ENCODE peak calls at places on chromosomes 13 and 19, in five cellular contexts. P is heart left ventricle, D is IMR-90, C is stomach, M is thyroid gland. R is an unnamed sample.

GRCh38 chr13:74305876-74306275 is 171.7 kb upstream of the KLF12 start:
- DNase-seq in M (no peak), P (no peak), D (no peak), C (no peak), R (no peak)

GRCh38 chr19:18322318-18322758 is 538 bp downstream of the LSM4 start:
- DNase-seq in C (peak), D (peak), P (peak), M (peak), R (peak)

GRCh38 chr13:41206467-41206866 is 12.1 kb upstream of the KBTBD7 start:
- DNase-seq in M (no peak), D (no peak), C (no peak), P (no peak), R (no peak)

GRCh38 chr19:13887039-13887438 is 10.1 kb downstream of the NANOS3 start:
- DNase-seq in P (no peak), C (peak), D (no peak), M (no peak), R (no peak)

GRCh38 chr13:23433171-23434153 is at the start of gene SACS:
- DNase-seq in M (peak), C (no peak), D (peak), P (no peak), R (no peak)

GRCh38 chr19:15200575-15201364 is at the start of gene NOTCH3:
- DNase-seq in C (no peak), D (no peak), P (peak), M (peak), R (no peak)

GRCh38 chr13:76836311-76836710 is 49.9 kb downstream of the KCTD12 start:
- DNase-seq in M (no peak), D (peak), P (no peak), C (no peak), R (no peak)

GRCh38 chr19:55641376-55642152 is 762 bp downstream of the ZNF580 start:
- DNase-seq in M (no peak), D (peak), P (no peak), C (no peak), R (peak)

GRCh38 chr13:20904908-20905307 is 2.4 kb upstream of the XPO4 start:
- DNase-seq in M (no peak), C (no peak), P (no peak), D (no peak), R (no peak)

GRCh38 chr19:19381007-19381926 is 24.2 kb upstream of the GATAD2A start:
- DNase-seq in D (no peak), P (no peak), M (no peak), C (peak), R (no peak)

GRCh38 chr13:49936943-49937273 is 768 bp upstream of the SPRYD7 start:
- DNase-seq in C (no peak), M (no peak), D (no peak), P (no peak), R (no peak)

GRCh38 chr19:35459414-35460082 is 11.5 kb downstream of the FFAR2 start:
- DNase-seq in M (peak), C (peak), D (no peak), P (no peak), R (peak)

GRCh38 chr13:30576528-30576927 is 41.2 kb upstream of the USPL1 start:
- DNase-seq in M (peak), D (peak), P (peak), C (no peak), R (no peak)

GRCh38 chr19:35059006-35059798 is 17.7 kb downstream of the HPN start:
- DNase-seq in C (no peak), P (no peak), M (no peak), D (no peak), R (no peak)

GRCh38 chr19:10915511-10916091 is 12.8 kb downstream of the YIPF2 start:
- DNase-seq in M (no peak), D (peak), P (no peak), C (peak), R (no peak)

GRCh38 chr19:5128251-5128931 is 159.5 kb downstream of the KDM4B start:
- DNase-seq in C (peak), M (peak), D (peak), P (peak), R (no peak)

GRCh38 chr19:40241809-40242384 is 15.4 kb upstream of the CCNP start:
- DNase-seq in C (no peak), M (no peak), D (no peak), P (peak), R (no peak)

GRCh38 chr19:4575267-4575793 is 15.8 kb upstream of the SEMA6B start:
- DNase-seq in C (no peak), M (peak), D (peak), P (peak), R (no peak)

GRCh38 chr19:15437355-15438123 is 12.2 kb downstream of the WIZ start:
- DNase-seq in P (no peak), C (peak), D (peak), M (no peak), R (no peak)

GRCh38 chr13:99559560-99559959 is 58.3 kb downstream of the TM9SF2 start:
- DNase-seq in M (no peak), P (no peak), D (no peak), C (no peak), R (no peak)

GRCh38 chr19:46226438-46226973 is 3.0 kb upstream of the IGFL1 start:
- DNase-seq in P (no peak), C (no peak), M (no peak), D (no peak), R (no peak)

GRCh38 chr19:40948580-40949299 is 42.3 kb upstream of the CYP2B6 start:
- DNase-seq in M (no peak), C (no peak), P (no peak), D (no peak), R (no peak)

GRCh38 chr13:28318418-28318995 is 176.4 kb downstream of the FLT1 start:
- DNase-seq in C (no peak), P (no peak), M (no peak), D (no peak), R (no peak)

GRCh38 chr13:53612200-53612599 is 583.6 kb downstream of the OLFM4 start:
- DNase-seq in P (no peak), C (no peak), M (no peak), D (no peak), R (no peak)

GRCh38 chr13:46165485-46166220 is 16.3 kb downstream of the LCP1 start:
- DNase-seq in D (no peak), P (no peak), C (no peak), M (no peak), R (no peak)

GRCh38 chr19:48713041-48713863 is 6.3 kb downstream of the MAMSTR start:
- DNase-seq in D (peak), P (peak), C (no peak), M (no peak), R (no peak)

GRCh38 chr13:70183041-70183440 is 74.8 kb upstream of the KLHL1 start:
- DNase-seq in D (no peak), P (no peak), C (no peak), M (no peak), R (no peak)

GRCh38 chr13:21849323-21849722 is 178.4 kb downstream of the FGF9 start:
- DNase-seq in M (no peak), P (no peak), C (no peak), D (peak), R (no peak)

GRCh38 chr19:21328402-21328801 is 808 bp downstream of the ZNF708 start:
- DNase-seq in M (no peak), P (no peak), D (no peak), C (no peak), R (no peak)

GRCh38 chr13:39501711-39502324 is 101.2 kb downstream of the LHFPL6 start:
- DNase-seq in C (no peak), P (peak), D (no peak), M (no peak), R (no peak)

GRCh38 chr19:46890423-46891170 is 29.8 kb downstream of the ARHGAP35 start:
- DNase-seq in D (peak), P (no peak), C (no peak), M (no peak), R (no peak)

GRCh38 chr19:47176627-47177090 is 46.0 kb downstream of the SAE1 start:
- DNase-seq in C (no peak), M (no peak), P (no peak), D (peak), R (peak)

GRCh38 chr19:19738564-19738963 is 5.7 kb upstream of the ZNF14 start:
- DNase-seq in P (no peak), M (no peak), D (no peak), C (no peak), R (no peak)

GRCh38 chr19:13859361-13859880 is 17.5 kb upstream of the NANOS3 start:
- DNase-seq in C (no peak), P (no peak), D (peak), M (no peak), R (no peak)

GRCh38 chr13:29457299-29457698 is 138.2 kb downstream of the SLC7A1 start:
- DNase-seq in P (no peak), C (no peak), M (no peak), D (peak), R (no peak)

GRCh38 chr13:78404961-78405360 is 198.4 kb downstream of the POU4F1 start:
- DNase-seq in C (no peak), D (no peak), M (no peak), P (no peak), R (no peak)

GRCh38 chr19:10961073-10961762 is 388 bp downstream of the SMARCA4 start:
- DNase-seq in P (peak), M (peak), C (peak), D (no peak), R (no peak)

GRCh38 chr13:28251462-28251861 is 113.1 kb downstream of the PAN3 start:
- DNase-seq in M (no peak), D (no peak), C (no peak), P (no peak), R (no peak)

GRCh38 chr13:90352763-90353162 is 994.7 kb upstream of the MIR17HG start:
- DNase-seq in M (no peak), P (no peak), C (no peak), D (no peak), R (no peak)

GRCh38 chr13:38173403-38173802 is 176.2 kb upstream of the UFM1 start:
- DNase-seq in D (no peak), P (no peak), M (no peak), C (no peak), R (no peak)
- TF ChIP-seq CTCF in D (no peak), P (no peak), M (no peak), C (no peak), R (no peak)

DNA sequence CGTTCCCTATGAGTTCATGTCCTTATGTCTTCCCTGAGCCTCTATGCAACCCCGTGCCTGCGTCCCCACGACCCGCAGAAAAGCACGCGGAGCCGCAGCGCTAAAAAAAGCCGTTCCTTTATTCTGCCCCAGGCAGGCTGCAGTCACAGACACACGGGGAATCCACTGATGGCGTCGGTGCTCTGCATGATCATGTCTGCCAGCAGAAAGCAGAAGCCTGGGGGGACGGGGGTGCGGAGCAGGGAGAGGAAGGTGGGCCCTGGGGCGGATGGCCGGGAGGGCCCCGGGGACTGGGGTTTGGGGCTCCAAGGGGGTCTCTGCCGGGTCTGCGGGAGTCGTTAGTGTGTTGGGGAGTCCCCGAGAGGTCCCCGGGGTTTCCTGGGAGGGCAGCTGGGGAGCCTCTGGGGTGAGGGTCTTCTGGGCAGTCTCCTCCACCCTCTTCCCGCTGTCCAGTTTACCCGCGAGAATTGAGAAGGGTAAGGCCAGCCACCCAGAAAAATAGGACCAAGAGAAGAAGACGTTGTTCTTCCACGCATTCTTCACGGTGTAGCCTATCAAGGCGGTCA is 894 bp upstream of the ETFB start:
- DNase-seq in C (peak), D (no peak), P (peak), M (peak), R (peak)
- TF ChIP-seq POLR2A in C (peak), D (peak), P (peak), M (peak), R (peak)

GRCh38 chr19:57613941-57614743 is at the start of gene ZNF134:
- DNase-seq in D (peak), C (peak), M (peak), P (peak), R (peak)
- TF ChIP-seq CTCF in D (peak), C (no peak), M (no peak), P (peak), R (peak)

DNA sequence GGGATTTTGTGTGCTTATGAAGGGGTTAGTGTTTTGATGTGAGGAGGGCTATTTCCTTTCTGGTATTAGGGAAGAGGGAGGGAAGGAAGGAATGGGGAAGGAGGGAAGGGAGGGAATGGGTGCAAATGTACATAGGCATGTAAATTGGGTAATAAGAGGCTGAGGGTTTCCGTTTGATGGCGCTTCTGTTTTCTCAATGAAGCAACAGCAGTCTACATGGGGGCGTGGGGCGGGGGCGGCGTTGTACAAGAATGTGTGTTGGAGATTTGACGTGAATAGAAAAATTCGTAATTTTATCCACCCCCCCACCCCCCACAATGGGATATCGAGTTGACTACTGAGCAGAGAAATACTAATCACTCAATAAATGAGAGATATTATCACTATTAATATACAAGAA is 52.5 kb downstream of the PDS5B start:
- DNase-seq in D (no peak), M (no peak), P (no peak), C (no peak), R (no peak)
- TF ChIP-seq POLR2A in D (no peak), M (no peak), P (no peak), C (no peak), R (no peak)

DNA sequence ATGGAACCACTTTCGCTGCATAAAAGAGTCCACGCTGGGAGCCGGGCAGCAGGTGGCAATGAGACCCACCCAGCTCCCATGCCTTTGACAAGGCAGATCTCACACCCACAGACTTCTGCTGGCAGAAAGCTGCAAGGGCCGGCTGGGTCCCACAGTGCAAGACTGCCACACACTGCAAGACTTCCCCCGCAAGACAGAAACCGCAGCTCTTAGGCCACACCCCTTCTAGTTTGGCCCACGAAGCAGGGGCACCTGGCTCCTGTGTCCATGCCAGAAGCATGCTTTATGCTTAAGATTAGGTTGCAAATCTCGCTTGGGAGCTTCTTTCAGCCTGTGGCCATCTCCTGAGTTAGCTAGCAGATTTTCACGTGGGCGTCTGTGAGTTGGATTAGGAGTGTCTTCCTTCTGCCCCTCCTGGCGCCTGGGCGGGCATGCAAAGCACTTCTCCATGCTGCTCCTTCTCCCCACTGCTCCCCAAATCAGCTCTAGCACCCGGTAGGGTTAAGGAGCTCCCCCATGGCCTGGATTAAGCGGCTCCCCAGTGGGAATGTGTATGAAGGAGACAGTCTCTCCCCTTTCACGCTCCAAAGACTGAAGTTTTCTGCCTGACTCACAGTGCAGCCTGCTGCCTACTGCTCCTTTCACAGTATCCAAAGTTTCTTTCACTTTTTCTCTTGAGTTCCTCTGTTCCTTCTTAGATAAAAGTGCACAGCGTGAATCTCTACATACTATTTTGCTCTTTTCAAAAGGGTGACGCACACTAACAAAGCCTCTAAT is 17.7 kb downstream of the GPC6 start:
- DNase-seq in C (no peak), M (peak), P (no peak), D (peak), R (no peak)
- TF ChIP-seq CTCF in C (no peak), M (no peak), P (no peak), D (peak), R (no peak)

DNA sequence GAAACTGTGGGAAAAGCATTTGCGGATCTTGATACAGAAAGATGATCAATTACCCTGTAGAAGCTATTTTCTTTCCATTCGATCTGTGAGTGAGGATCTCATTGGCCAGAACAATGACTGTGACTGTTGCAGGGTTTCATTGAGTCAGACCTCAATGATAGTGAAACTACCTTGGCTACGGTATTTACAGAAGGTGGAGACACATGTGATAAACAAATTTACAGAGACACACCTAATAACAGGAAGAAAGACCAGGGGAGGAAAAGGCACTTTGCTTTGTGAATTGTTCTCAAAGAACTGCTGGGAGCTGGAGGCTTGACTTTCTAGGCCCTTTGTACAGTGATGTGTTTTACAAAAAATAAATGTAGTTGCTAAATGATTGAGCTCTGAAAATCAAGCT is 19.9 kb upstream of the ARGLU1 start:
- DNase-seq in M (no peak), D (no peak), P (no peak), C (no peak), R (no peak)
- TF ChIP-seq POLR2A in M (no peak), D (no peak), P (no peak), C (no peak), R (no peak)

DNA sequence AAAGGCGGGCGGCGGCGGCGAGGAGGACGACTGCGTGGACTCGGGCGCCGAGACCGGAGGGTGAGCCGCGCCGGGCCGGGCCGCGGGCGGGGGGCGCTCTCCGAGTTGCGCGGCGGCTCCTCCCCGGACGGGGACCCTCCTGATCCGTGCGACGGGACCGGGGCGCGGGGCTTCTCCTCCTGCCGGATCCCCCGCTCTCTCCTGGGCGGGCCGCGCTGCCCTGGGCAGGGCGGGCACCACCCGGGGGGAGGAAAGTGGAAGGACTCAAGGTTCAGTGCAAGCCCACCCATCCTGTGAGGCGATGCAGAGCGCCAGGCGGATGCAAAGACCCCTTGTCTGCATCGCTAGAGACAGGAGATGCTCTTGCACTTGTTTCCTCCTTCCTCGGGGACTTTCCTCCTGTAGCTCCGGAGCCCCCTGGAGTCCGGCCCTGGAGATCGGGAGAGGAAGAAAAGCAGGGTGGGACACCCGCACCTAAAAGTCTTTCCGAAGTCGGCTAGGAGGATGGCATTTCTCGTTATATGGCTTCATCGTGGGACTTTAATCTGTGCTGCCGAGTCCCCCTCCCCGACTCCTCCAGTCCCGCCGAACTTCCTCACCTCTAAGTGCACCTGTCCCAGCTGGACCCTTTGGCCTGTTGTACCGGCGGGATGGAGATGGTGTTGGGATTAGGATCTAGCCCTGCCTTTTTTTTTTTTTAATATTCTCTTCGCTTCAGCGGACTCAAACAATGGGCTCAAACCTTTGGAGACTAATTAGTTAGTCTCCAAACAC is 499 bp downstream of the FAM124A start:
- DNase-seq in M (peak), C (no peak), D (no peak), P (no peak), R (no peak)
- TF ChIP-seq CTCF in M (no peak), C (no peak), D (no peak), P (no peak), R (no peak)